ENCODE peak calls at places on chromosomes 6 and 20, in nine cellular contexts. G is germinal center; V is cardiac septum; R is iris pigment epithelial cell; A is GM03348; E is right cardiac atrium; D is GM23248; S is activated T-cell treated with anti-CD3 and anti-CD28 coated beads, Interleukin-2, amount 50 U/mL, for 4 hours; F is stimulated activated CD8-positive, alpha-beta memory T cell treated with anti-CD3 and anti-CD28 coated beads, Interleukin-15, amount 100 ng/mL, for 1 hour. T is an unnamed sample.

GRCh38 chr6:18413320-18413830 is 26.2 kb downstream of the RNF144B start:
- DNase-seq in G (no peak), V (no peak), R (no peak), A (no peak), E (no peak), D (no peak), S (no peak), F (no peak), T (no peak)

GRCh38 chr20:63027425-63028389 is 20.9 kb upstream of the BHLHE23 start:
- DNase-seq in G (peak; percentile 50), V (peak; percentile 57), R (no peak), A (no peak), E (no peak), D (peak; percentile 40), S (no peak), F (no peak), T (peak; percentile 10)

GRCh38 chr20:36971103-36971502 is 19.6 kb upstream of the SAMHD1 start:
- DNase-seq in G (no peak), V (no peak), R (no peak), A (no peak), E (no peak), D (no peak), S (no peak), F (no peak), T (no peak)

GRCh38 chr6:134447883-134448387 is 130.0 kb upstream of the SGK1 start:
- DNase-seq in G (no peak), V (no peak), R (peak; percentile 88), A (peak; percentile 48), E (no peak), D (peak; percentile 95), S (no peak), F (no peak), T (no peak)

GRCh38 chr20:53903652-53903987 is 166.8 kb downstream of the BCAS1 start:
- DNase-seq in G (no peak), V (peak; percentile 81), R (no peak), A (no peak), E (no peak), D (peak; percentile 83), S (no peak), F (no peak), T (no peak)

GRCh38 chr6:19668710-19669109 is 168.5 kb upstream of the ID4 start:
- DNase-seq in G (no peak), V (no peak), R (peak; percentile 5), A (peak; percentile 61), E (no peak), D (peak; percentile 54), S (no peak), F (no peak), T (no peak)

GRCh38 chr6:150685860-150686259 is 86.2 kb downstream of the PLEKHG1 start:
- DNase-seq in G (peak; percentile 78), V (no peak), R (peak; percentile 9), A (peak; percentile 21), E (peak; percentile 58), D (peak; percentile 43), S (peak; percentile 35), F (no peak), T (no peak)

GRCh38 chr6:166572370-166573261 is 13.9 kb downstream of the RAMACL start:
- DNase-seq in G (no peak), V (no peak), R (peak; percentile 95), A (no peak), E (no peak), D (peak; percentile 9), S (no peak), F (no peak), T (no peak)

GRCh38 chr6:146543940-146544661 is 468 bp downstream of the RAB32 start:
- DNase-seq in G (no peak), V (peak; percentile 79), R (peak; percentile 50), A (peak; percentile 53), E (peak; percentile 82), D (peak; percentile 72), S (no peak), F (no peak), T (peak; percentile 30)

GRCh38 chr6:56046576-56046975 is 171.2 kb upstream of the BMP5 start:
- DNase-seq in G (no peak), V (no peak), R (peak; percentile 82), A (no peak), E (peak; percentile 85), D (peak; percentile 45), S (no peak), F (no peak), T (peak; percentile 15)

T was measured in left ventricle myocardium inferior.